ENCODE peak calls at places on chromosome 20, in eight cellular contexts. C is fibroblast of the aortic adventitia, J is fibroblast of mammary gland, V is tibial artery, S is H9, T is brain microvascular endothelial cell, Q is AG10803, L is left ventricle myocardium inferior. Z is an unnamed sample.

GRCh38 chr20:45073182-45073581 is 27.7 kb downstream of the KCNS1 start:
- DNase-seq in T (no peak), J (no peak), C (no peak), L (no peak), Q (no peak), V (no peak), S (no peak), Z (no peak)

GRCh38 chr20:36467076-36467999 is 74.0 kb upstream of the MYL9 start:
- DNase-seq in L (peak; percentile 68), Q (peak; percentile 62), T (no peak), V (no peak), C (peak; percentile 79), J (peak; percentile 84), S (no peak), Z (peak; percentile 61)

GRCh38 chr20:17822039-17822438 is 122.3 kb downstream of the BANF2 start:
- DNase-seq in T (peak; percentile 52), Q (peak; percentile 81), V (no peak), C (peak; percentile 89), S (no peak), L (no peak), J (peak; percentile 90), Z (no peak)

GRCh38 chr20:6994452-6994851 is 227.0 kb downstream of the BMP2 start:
- DNase-seq in V (no peak), J (peak; percentile 26), T (peak; percentile 45), L (no peak), C (peak; percentile 47), S (no peak), Q (peak; percentile 40), Z (no peak)

GRCh38 chr20:35257175-35257909 is 20.6 kb downstream of the MMP24OS start:
- DNase-seq in V (no peak), S (no peak), Q (peak; percentile 38), C (peak; percentile 68), T (no peak), L (no peak), J (peak; percentile 34), Z (no peak)

GRCh38 chr20:1163105-1163504 is 21.7 kb downstream of the TMEM74B start:
- DNase-seq in C (no peak), J (no peak), T (no peak), Q (no peak), V (no peak), L (no peak), S (no peak), Z (peak; percentile 42)

GRCh38 chr20:62143976-62144825 is 632 bp downstream of the SS18L1 start:
- DNase-seq in T (no peak), V (peak; percentile 79), L (peak; percentile 66), S (peak; percentile 46), J (peak; percentile 58), Q (peak; percentile 69), C (peak; percentile 59), Z (peak; percentile 71)

GRCh38 chr20:18197382-18198070 is 59.9 kb downstream of the KAT14 start:
- DNase-seq in J (no peak), L (no peak), T (no peak), C (no peak), S (no peak), V (no peak), Q (no peak), Z (no peak)

GRCh38 chr20:34082232-34082887 is 29.7 kb downstream of the EIF2S2 start:
- DNase-seq in T (no peak), J (no peak), C (no peak), V (no peak), S (no peak), Q (no peak), L (no peak), Z (no peak)

GRCh38 chr20:50645253-50646068 is 45.9 kb downstream of the RIPOR3 start:
- DNase-seq in L (peak; percentile 58), C (peak; percentile 91), Q (peak; percentile 99), J (peak; percentile 97), T (peak; percentile 95), S (peak; percentile 99), V (peak; percentile 81), Z (no peak)

GRCh38 chr20:57091748-57092111 is 174.7 kb downstream of the BMP7 start:
- DNase-seq in T (no peak), J (no peak), S (no peak), V (no peak), C (no peak), L (no peak), Q (no peak), Z (no peak)

GRCh38 chr20:21291026-21291425 is 12.1 kb upstream of the XRN2 start:
- DNase-seq in J (peak; percentile 86), T (no peak), Q (no peak), V (no peak), C (peak; percentile 28), S (no peak), L (no peak), Z (no peak)

DNA sequence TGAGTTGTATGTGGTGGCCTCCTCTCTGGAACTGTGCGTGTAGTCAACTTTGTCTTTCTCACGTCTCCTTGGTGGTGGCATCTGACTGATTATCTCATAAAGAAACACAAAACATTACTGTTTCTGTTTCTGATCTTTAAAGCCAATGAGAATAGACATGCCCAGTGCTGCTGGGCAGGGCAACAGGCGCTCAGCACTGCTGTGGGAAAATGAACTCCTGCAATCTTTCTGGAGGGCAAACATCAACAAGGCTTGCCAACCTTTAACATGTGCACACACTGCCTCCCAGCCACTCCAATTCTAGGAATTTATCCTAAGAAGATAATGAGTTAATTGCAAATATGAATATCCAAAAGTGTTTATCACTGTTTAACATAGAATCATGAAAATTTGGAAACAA is 106.3 kb upstream of the CD93 start:
- DNase-seq in L (no peak), V (no peak), S (no peak), T (no peak), J (no peak), C (no peak), Q (no peak), Z (no peak)
- TF ChIP-seq CTCF in L (no peak), V (no peak), S (no peak), T (no peak), J (no peak), C (no peak), Q (no peak), Z (no peak)

DNA sequence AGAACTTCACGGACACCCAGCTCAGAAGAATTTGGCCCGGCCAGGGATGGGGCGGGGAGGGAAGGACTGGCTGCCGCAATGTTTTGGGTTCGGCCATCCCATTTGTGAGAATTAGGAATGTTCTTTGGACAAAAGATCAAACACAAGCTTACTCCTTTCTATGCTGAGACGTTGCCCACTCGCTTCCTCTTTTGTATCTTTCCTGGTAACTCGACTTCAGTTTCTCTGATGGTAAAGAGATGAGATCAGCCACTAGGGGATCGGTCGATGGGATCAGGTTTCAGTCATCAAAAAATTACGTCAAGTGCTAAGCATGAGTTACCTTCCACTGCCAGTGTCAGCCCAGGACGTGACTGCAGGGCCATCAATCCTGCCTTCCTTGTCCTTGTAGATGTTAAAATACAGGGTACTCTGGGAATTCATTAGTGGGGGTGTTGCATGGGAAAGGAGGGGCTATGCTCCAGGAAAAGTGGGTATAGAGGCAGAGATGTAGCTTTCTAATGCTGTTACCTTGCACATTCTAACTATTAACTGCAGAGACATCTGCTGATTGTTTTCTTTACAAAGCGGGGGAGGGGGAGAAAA is 190.2 kb downstream of the TSHZ2 start:
- DNase-seq in J (peak; percentile 93), V (no peak), C (peak; percentile 34), S (peak; percentile 77), Q (peak; percentile 60), L (peak; percentile 29), T (peak; percentile 33), Z (peak; percentile 16)
- TF ChIP-seq CTCF in J (peak; percentile 33), V (no peak), C (peak; percentile 11), S (peak; percentile 58), Q (peak; percentile 47), L (peak; percentile 17), T (peak; percentile 19), Z (no peak)

GRCh38 chr20:63232235-63233060 is 3.3 kb upstream of the BIRC7 start:
- DNase-seq in S (no peak), V (no peak), Q (peak; percentile 78), J (peak; percentile 96), T (peak; percentile 90), L (no peak), C (peak; percentile 85), Z (no peak)

GRCh38 chr20:63227260-63227659 is 8.4 kb upstream of the BIRC7 start:
- DNase-seq in S (no peak), L (no peak), Q (no peak), C (no peak), T (no peak), J (no peak), V (no peak), Z (no peak)

GRCh38 chr20:63230800-63231268 is 4.9 kb upstream of the BIRC7 start:
- DNase-seq in T (peak; percentile 65), V (no peak), Q (peak; percentile 68), J (peak; percentile 70), L (peak; percentile 49), S (peak; percentile 91), C (peak; percentile 65), Z (no peak)

GRCh38 chr20:63226020-63226943 is 9.4 kb upstream of the BIRC7 start:
- DNase-seq in C (no peak), J (no peak), L (no peak), V (no peak), Q (no peak), T (no peak), S (no peak), Z (no peak)

DNA sequence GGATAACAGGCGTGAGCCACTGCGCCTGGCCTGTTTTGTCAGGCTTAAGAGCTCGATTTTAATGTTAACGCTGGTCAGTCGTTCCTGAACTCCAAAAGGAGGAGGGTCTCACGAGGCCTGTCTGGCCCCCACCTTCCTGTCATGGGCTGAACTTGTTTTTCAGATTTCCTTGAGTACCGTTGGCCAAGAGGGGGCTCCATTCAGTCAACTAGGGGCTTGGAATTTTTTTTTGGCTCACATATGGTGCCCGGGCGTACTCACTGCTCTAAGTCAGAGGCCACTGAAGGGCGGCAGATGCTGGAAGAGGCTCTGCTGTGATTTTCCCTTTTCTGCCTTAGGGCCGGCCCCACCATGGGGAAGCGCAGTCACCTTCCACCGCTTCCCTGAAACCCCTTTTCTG is 6.9 kb upstream of the BIRC7 start:
- DNase-seq in T (no peak), V (no peak), L (no peak), Q (no peak), J (no peak), C (no peak), S (no peak), Z (no peak)
- TF ChIP-seq CTCF in T (peak; percentile 5), V (no peak), L (no peak), Q (no peak), J (no peak), C (no peak), S (peak; percentile 34), Z (no peak)

GRCh38 chr20:2234788-2235187 is 61.0 kb upstream of the TGM3 start:
- DNase-seq in C (no peak), Q (peak; percentile 84), L (no peak), V (no peak), T (no peak), J (no peak), S (peak; percentile 68), Z (no peak)

GRCh38 chr20:2238601-2239000 is 57.2 kb upstream of the TGM3 start:
- DNase-seq in V (no peak), L (no peak), C (no peak), J (no peak), S (no peak), T (no peak), Q (no peak), Z (no peak)

GRCh38 chr20:2240835-2241234 is 55.0 kb upstream of the TGM3 start:
- DNase-seq in J (no peak), Q (no peak), L (no peak), C (no peak), S (no peak), V (no peak), T (no peak), Z (no peak)

GRCh38 chr20:2236266-2236665 is 59.5 kb upstream of the TGM3 start:
- DNase-seq in Q (no peak), T (no peak), C (peak; percentile 19), J (no peak), S (no peak), L (no peak), V (no peak), Z (no peak)

GRCh38 chr20:2237059-2237458 is 58.7 kb upstream of the TGM3 start:
- DNase-seq in V (peak; percentile 76), Q (peak; percentile 100), J (peak; percentile 98), T (peak; percentile 97), C (peak; percentile 97), S (peak; percentile 38), L (no peak), Z (no peak)
- TF ChIP-seq CTCF in V (no peak), Q (peak; percentile 50), J (peak; percentile 41), T (no peak), C (peak; percentile 60), S (peak; percentile 27), L (no peak), Z (no peak)

Z was measured in GM10248.